ENCODE peak calls at places on chromosomes 7 and 10, in ten cellular contexts. E, Q, B, C, S, L, T, N, J and G are unnamed samples. For H3K36me3, the result is how much of the 10 kb centered on the place peaks cover.

GRCh38 chr7:27435461-27435860 is 192.9 kb downstream of the EVX1 start:
- DNase-seq in E (no peak), J (no peak), T (peak), S (peak), N (no peak), L (no peak), Q (peak), B (peak), C (no peak), G (no peak)

GRCh38 chr10:110324805-110325280 is 20.1 kb upstream of the SMNDC1 start:
- DNase-seq in L (no peak), E (no peak), J (no peak), C (no peak), S (no peak), N (no peak), B (no peak), T (no peak), Q (peak), G (no peak)

GRCh38 chr10:2067015-2067414 is 329.7 kb upstream of the ADARB2 start:
- DNase-seq in T (no peak), L (no peak), N (no peak), E (no peak), S (no peak), J (no peak), C (no peak), B (no peak), Q (no peak), G (no peak)

GRCh38 chr7:1175967-1176851 is 16.2 kb upstream of the ZFAND2A start:
- DNase-seq in N (peak), E (peak), B (peak), S (peak), C (peak), Q (peak), L (peak), T (peak), J (peak), G (peak)

GRCh38 chr10:116270691-116271592 is 2.1 kb downstream of the GFRA1 start:
- DNase-seq in L (peak), T (no peak), J (peak), C (peak), Q (peak), B (no peak), S (peak), E (peak), N (peak), G (no peak)

GRCh38 chr10:112208981-112209380 is 25.4 kb upstream of the GPAM start:
- DNase-seq in T (no peak), B (no peak), Q (no peak), J (no peak), L (no peak), C (no peak), E (no peak), S (no peak), N (no peak), G (no peak)

GRCh38 chr7:2757361-2757903 is 69.4 kb downstream of the AMZ1 start:
- DNase-seq in E (no peak), C (peak), B (no peak), S (peak), J (no peak), N (peak), T (peak), Q (no peak), L (peak), G (peak)

GRCh38 chr10:80535671-80536360 is 1.9 kb upstream of the SH2D4B start:
- DNase-seq in N (peak), J (peak), E (peak), B (peak), T (no peak), S (no peak), Q (no peak), C (peak), L (peak), G (peak)

GRCh38 chr7:120412139-120412538 is 139.2 kb downstream of the KCND2 start:
- DNase-seq in S (no peak), E (no peak), B (no peak), C (no peak), T (no peak), L (no peak), N (no peak), J (no peak), Q (no peak), G (no peak)

GRCh38 chr10:95841711-95842498 is 65.9 kb upstream of the CC2D2B start:
- DNase-seq in S (peak), J (no peak), Q (peak), N (no peak), C (no peak), L (no peak), E (no peak), B (peak), T (peak), G (no peak)

GRCh38 chr10:16509996-16510395 is 11.7 kb downstream of the C1QL3 start:
- DNase-seq in L (no peak), J (no peak), E (no peak), C (no peak), B (peak), N (no peak), T (no peak), Q (peak), S (peak), G (no peak)

GRCh38 chr7:132257253-132257652 is 319.0 kb downstream of the PLXNA4 start:
- DNase-seq in S (no peak), L (no peak), N (no peak), E (no peak), C (no peak), Q (no peak), B (no peak), T (no peak), J (no peak), G (no peak)

GRCh38 chr10:133299738-133300137 is 8.9 kb downstream of the TUBGCP2 start:
- DNase-seq in L (peak), E (no peak), J (no peak), T (no peak), N (no peak), S (no peak), Q (no peak), B (no peak), C (no peak), G (no peak)

GRCh38 chr10:133295426-133296320 is 13.0 kb downstream of the TUBGCP2 start:
- DNase-seq in L (peak), S (no peak), E (no peak), J (no peak), C (peak), Q (no peak), N (no peak), T (no peak), B (no peak), G (no peak)

GRCh38 chr10:133297504-133297903 is 11.2 kb downstream of the TUBGCP2 start:
- DNase-seq in Q (no peak), C (peak), N (no peak), S (no peak), L (peak), E (no peak), T (no peak), B (no peak), J (no peak), G (no peak)

GRCh38 chr10:133299224-133299623 is 9.4 kb downstream of the TUBGCP2 start:
- DNase-seq in E (no peak), L (peak), N (no peak), C (no peak), Q (no peak), T (no peak), S (no peak), B (no peak), J (no peak), G (no peak)

GRCh38 chr10:133298466-133298865 is 10.2 kb downstream of the TUBGCP2 start:
- DNase-seq in S (no peak), J (no peak), B (no peak), C (no peak), L (peak), T (no peak), Q (no peak), E (no peak), N (no peak), G (no peak)
- H3K36me3 ChIP-seq in S (half or more), J (under half), B (half or more), C (half or more), L (half or more), T (under half), Q (half or more), E (under half), N (half or more), G (half or more)

DNA sequence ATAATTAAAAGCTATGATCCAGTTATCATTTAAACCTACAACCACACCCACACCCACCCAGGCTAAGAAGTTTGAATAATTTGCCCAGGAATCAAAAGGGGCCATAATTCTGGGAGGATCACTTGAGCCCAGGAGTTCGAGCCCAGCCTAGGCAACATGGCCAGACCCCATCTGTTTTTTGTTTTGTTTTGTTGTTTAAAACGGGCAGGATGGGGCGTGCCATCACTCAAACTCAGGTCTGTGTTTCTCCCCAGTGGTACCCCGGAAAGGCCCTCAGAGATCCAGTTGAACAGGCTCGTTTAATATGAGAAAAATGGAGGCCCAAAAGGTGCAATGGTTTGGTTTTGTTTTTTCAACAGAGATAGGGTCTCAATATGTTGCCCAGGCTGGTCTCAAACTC is 23.3 kb downstream of the HSPB1 start:
- DNase-seq in N (no peak), T (no peak), J (no peak), L (no peak), S (no peak), E (no peak), Q (no peak), C (no peak), B (no peak), G (no peak)
- H3K36me3 ChIP-seq in N (half or more), T (under half), J (under half), L (half or more), S (half or more), E (under half), Q (under half), C (under half), B (under half), G (under half)

GRCh38 chr7:102096706-102097427 is 189.8 kb upstream of the SH2B2 start:
- DNase-seq in N (no peak), B (no peak), C (no peak), T (peak), E (no peak), S (no peak), Q (no peak), J (no peak), L (no peak), G (peak)

GRCh38 chr7:102097601-102098161 is 189.0 kb upstream of the SH2B2 start:
- DNase-seq in S (no peak), J (no peak), T (peak), E (no peak), N (no peak), B (no peak), C (no peak), Q (peak), L (no peak), G (no peak)

GRCh38 chr7:102094311-102094710 is 192.4 kb upstream of the SH2B2 start:
- DNase-seq in J (no peak), T (no peak), S (peak), B (peak), N (no peak), Q (no peak), C (no peak), E (no peak), L (no peak), G (no peak)

GRCh38 chr7:102095933-102096332 is 190.7 kb upstream of the SH2B2 start:
- DNase-seq in Q (no peak), L (no peak), J (no peak), C (no peak), B (no peak), E (no peak), N (no peak), S (no peak), T (no peak), G (peak)

DNA sequence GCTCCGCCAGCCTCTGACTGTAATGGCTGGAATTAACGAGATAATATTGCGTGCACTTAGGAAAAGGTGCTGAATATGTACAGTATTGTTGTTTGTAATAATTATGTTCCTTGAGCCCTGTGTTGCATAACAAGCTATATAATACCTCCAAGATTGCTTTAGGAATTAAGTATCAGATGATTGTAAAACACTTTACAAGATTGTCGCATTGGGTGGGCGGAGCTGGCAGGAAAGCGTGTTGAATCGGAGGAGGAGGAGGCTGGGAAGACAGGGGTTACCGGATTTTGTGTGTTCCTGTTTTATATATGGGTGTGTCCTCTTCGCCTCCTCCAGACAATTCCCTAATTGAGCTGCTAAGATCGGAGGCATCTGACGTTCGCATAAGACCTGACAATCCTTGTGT is 193.1 kb upstream of the SH2B2 start:
- DNase-seq in L (no peak), S (no peak), B (no peak), E (no peak), Q (no peak), T (no peak), C (no peak), N (no peak), J (no peak), G (no peak)
- H3K36me3 ChIP-seq in L (under half), S (under half), B (under half), E (under half), Q (under half), T (under half), C (under half), N (under half), J (under half), G (under half)

DNA sequence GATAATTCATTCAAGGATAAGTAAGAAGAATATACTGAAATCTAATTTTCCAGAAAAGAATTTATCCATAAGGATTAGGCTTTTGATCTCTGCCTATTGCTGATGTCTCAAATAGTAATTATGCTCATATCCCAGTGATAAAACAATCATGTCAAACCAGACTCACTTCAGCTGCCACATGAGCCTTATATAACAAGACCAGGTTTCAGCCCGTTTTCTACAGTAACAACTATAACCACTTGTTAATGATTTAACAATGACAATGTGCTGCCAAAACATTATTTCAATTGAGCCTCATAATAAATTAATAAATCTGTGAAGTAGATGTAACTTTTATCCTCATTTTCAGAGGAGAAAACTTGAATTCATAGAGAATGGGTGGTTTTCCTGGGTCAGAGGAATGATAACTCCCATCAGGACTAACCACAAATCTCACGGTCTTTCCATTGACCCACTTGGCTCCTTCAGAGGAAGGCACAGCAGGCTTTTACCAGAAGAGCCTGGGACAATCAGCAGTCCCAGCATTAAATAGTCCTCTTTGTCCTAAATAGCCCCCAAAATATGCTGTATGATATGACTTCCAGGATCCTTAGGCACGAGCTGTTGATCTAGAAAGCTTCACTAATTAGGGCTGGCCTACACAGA is 42.5 kb upstream of the SLIT1 start:
- DNase-seq in T (no peak), S (no peak), N (no peak), B (no peak), L (no peak), C (no peak), Q (no peak), J (no peak), E (no peak), G (no peak)
- H3K36me3 ChIP-seq in T (under half), S (under half), N (half or more), B (under half), L (half or more), C (under half), Q (under half), J (under half), E (under half), G (under half)

GRCh38 chr7:98913026-98913425 is 34.7 kb downstream of the TRRAP start:
- DNase-seq in E (no peak), S (no peak), C (no peak), Q (no peak), N (no peak), J (no peak), L (no peak), T (no peak), B (no peak), G (no peak)

GRCh38 chr7:98913612-98914011 is 35.3 kb downstream of the TRRAP start:
- DNase-seq in S (peak), J (no peak), L (no peak), E (no peak), Q (peak), N (no peak), B (no peak), T (peak), C (no peak), G (no peak)

GRCh38 chr7:98909487-98909886 is 31.2 kb downstream of the TRRAP start:
- DNase-seq in E (no peak), J (no peak), Q (no peak), L (no peak), S (no peak), N (no peak), B (no peak), T (no peak), C (no peak), G (no peak)

GRCh38 chr7:98908585-98908984 is 30.3 kb downstream of the TRRAP start:
- DNase-seq in J (no peak), B (no peak), C (no peak), L (no peak), E (no peak), N (no peak), Q (no peak), T (no peak), S (no peak), G (no peak)

GRCh38 chr7:98911936-98912335 is 33.6 kb downstream of the TRRAP start:
- DNase-seq in T (no peak), C (no peak), E (no peak), Q (no peak), J (no peak), S (no peak), N (no peak), L (no peak), B (no peak), G (no peak)
- H3K36me3 ChIP-seq in T (under half), C (half or more), E (under half), Q (half or more), J (under half), S (half or more), N (half or more), L (half or more), B (half or more), G (half or more)

GRCh38 chr10:52314007-52314821 is at the start of gene DKK1:
- DNase-seq in J (peak), S (peak), C (peak), T (peak), B (peak), L (peak), N (peak), E (peak), Q (peak), G (peak)

GRCh38 chr10:52314822-52315552 is 906 bp downstream of the DKK1 start:
- DNase-seq in T (peak), J (no peak), Q (peak), L (peak), B (peak), S (peak), C (no peak), E (no peak), N (no peak), G (no peak)

GRCh38 chr10:52316500-52316899 is 2.4 kb downstream of the DKK1 start:
- DNase-seq in E (no peak), Q (no peak), T (peak), L (no peak), N (no peak), C (no peak), J (no peak), B (no peak), S (no peak), G (no peak)

GRCh38 chr10:52318136-52318810 is 4.2 kb downstream of the DKK1 start:
- DNase-seq in Q (peak), C (no peak), J (no peak), L (no peak), T (peak), E (no peak), B (peak), S (peak), N (no peak), G (no peak)

DNA sequence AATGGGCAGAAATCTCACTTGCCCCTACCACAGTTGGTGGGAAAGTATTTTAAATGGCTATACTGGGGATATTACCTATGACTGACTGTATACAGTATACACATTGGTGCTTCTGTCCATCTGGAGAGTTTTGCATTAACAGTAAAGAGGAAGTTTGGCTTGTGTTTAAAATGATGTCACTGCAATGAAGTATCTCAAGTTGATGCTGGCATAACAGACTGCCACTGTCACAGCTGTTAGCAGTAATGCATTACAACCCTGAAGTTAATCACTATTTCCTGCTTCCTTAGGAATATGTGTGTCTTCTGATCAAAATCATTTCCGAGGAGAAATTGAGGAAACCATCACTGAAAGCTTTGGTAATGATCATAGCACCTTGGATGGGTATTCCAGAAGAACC is 1.9 kb downstream of the DKK1 start:
- DNase-seq in S (peak), T (peak), Q (peak), N (no peak), C (no peak), E (no peak), B (peak), L (no peak), J (no peak), G (no peak)
- H3K36me3 ChIP-seq in S (under half), T (under half), Q (under half), N (under half), C (under half), E (under half), B (under half), L (under half), J (under half), G (under half)

DNA sequence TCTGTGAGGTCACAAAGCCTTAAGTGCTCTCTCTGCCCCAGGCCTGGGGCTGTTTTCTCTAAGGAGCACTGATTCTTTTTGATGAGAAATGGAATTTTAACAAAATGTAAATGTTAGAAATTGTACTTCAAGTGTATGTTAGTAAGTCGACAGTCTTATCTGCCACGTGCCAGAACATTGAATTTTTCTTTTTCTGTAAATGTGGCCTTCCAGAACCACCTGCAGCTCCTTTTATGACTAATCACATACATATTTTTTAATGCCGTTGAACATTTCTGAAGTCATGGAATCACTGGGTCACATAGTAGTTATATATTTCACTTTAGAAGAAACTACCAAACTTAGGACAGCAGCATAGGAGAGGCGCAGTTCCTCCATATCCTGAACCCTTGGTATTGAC is 38.0 kb downstream of the UBE3C start:
- DNase-seq in N (no peak), S (no peak), J (no peak), E (no peak), C (no peak), B (no peak), Q (no peak), L (no peak), T (peak), G (no peak)
- H3K36me3 ChIP-seq in N (half or more), S (half or more), J (under half), E (under half), C (half or more), B (half or more), Q (under half), L (half or more), T (half or more), G (half or more)